ENCODE peak calls at places on chromosomes 11 and 22, in six cellular contexts. U is K562, T is HepG2, L is GM12891, F is H1, M is GM12878. K is an unnamed sample.

GRCh38 chr22:42799462-42800405 is 57.3 kb downstream of the ARFGAP3 start:
- DNase-seq in U (peak), T (no peak), L (no peak), F (no peak), M (no peak), K (no peak)

GRCh38 chr11:94203070-94203469 is 74.4 kb downstream of the PANX1 start:
- DNase-seq in U (no peak), T (no peak), L (no peak), F (no peak), M (no peak), K (no peak)

GRCh38 chr22:39244496-39245129 is at the start of gene PDGFB:
- DNase-seq in U (peak), T (no peak), L (no peak), F (no peak), M (no peak), K (no peak)

GRCh38 chr11:129698212-129698611 is 117.4 kb upstream of the TMEM45B start:
- DNase-seq in U (no peak), T (no peak), L (no peak), F (no peak), M (no peak), K (no peak)

GRCh38 chr11:19802773-19803293 is 90.2 kb downstream of the NAV2 start:
- DNase-seq in U (no peak), T (no peak), L (no peak), F (no peak), M (no peak), K (no peak)

GRCh38 chr11:20991471-20991870 is 322.1 kb downstream of the NELL1 start:
- DNase-seq in U (no peak), T (no peak), L (no peak), F (no peak), M (no peak), K (no peak)

GRCh38 chr22:33853200-33854097 is 66.8 kb downstream of the LARGE1 start:
- DNase-seq in U (no peak), T (peak), L (peak), F (no peak), M (peak), K (peak)

GRCh38 chr11:26286472-26287066 is 45.4 kb upstream of the ANO3 start:
- DNase-seq in U (no peak), T (peak), L (no peak), F (no peak), M (no peak), K (no peak)

GRCh38 chr11:124174001-124174400 is 9.1 kb upstream of the OR10D3 start:
- DNase-seq in U (peak), T (peak), L (no peak), F (no peak), M (no peak), K (no peak)

GRCh38 chr22:35355744-35356420 is 25.0 kb upstream of the HMOX1 start:
- DNase-seq in U (no peak), T (no peak), L (no peak), F (no peak), M (no peak), K (no peak)
- TF ChIP-seq POLR2A in U (no peak), T (no peak), L (no peak), F (no peak), M (no peak), K (no peak)

DNA sequence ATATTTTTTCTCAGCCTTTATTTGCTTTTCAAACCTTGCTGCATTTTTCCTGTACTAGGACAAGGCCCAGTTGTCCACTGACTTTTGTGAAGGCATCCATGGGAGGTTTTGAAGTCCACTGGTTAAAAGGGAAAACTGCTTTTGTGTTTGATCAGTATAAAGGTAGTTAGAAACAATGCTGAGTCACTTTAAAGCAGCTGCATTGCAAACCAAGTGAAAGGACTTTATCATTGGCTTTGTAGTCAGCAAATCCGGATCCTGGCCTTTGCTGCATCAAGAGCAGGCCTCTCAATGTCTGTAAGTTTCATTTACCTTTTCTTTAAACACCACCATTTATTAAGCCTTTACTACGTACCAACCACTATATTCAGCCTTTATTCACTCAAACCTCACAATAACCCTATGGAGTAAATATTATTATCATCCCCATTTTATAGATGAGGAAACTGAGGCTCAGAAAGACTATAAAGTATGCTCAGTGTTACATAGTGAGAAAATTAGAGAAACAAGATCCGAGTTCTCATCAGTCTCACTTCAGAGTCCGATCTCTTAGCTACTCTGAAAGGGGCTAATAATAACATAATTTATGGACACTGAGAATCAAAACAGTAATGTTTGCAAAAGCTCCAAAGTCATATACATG is 60.6 kb upstream of the HSD17B12 start:
- DNase-seq in U (no peak), T (peak), L (no peak), F (no peak), M (no peak), K (no peak)
- TF ChIP-seq TAF1 in U (no peak), T (no peak), L (no peak), F (no peak), M (no peak), K (no peak)

GRCh38 chr22:49951001-49951677 is 9.4 kb upstream of the PIM3 start:
- DNase-seq in U (no peak), T (no peak), L (no peak), F (no peak), M (no peak), K (no peak)
- TF ChIP-seq POLR2AphosphoS5 in U (no peak), T (peak), L (no peak), F (no peak), M (no peak), K (no peak)

DNA sequence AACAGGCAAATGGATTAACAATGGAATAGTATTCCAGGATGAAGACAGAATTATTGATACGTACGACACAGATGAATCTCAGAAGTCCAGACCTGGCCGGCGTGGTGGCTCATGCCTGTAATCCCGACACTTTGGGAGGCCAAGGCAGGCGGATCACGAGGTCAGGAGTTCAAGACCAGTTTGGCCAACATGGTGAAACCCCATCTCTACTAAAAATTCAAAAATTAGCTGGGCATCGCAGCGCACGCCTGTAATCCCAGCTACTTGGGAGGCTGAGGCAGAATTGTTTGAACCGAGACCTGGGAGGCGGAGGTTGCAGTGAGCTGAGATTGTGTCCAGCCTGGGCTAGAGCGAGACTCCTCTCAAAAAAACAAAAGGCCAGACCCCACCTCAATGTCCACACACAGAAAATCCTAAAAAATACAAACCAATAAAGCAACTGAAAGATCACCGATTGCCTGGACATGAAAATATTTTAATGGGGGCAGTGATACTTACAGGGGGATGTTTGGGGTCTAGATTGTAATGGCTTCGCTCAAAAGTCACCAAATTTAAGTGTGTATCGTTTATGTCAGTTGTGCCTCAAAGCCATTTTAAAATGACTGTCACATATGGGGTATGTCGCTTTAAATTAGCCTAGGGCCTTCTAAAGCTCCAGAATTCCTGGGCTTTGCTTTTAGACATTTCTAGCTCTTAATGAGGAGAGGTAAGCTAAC is 3.8 kb downstream of the RPS25 start:
- DNase-seq in U (peak), T (no peak), L (no peak), F (no peak), M (no peak), K (no peak)
- TF ChIP-seq POLR2A in U (peak), T (no peak), L (peak), F (no peak), M (peak), K (peak)

GRCh38 chr11:72673943-72674828 is at the start of gene PDE2A:
- DNase-seq in U (no peak), T (no peak), L (no peak), F (no peak), M (no peak), K (no peak)
- TF ChIP-seq TAF1 in U (no peak), T (no peak), L (no peak), F (no peak), M (no peak), K (no peak)

DNA sequence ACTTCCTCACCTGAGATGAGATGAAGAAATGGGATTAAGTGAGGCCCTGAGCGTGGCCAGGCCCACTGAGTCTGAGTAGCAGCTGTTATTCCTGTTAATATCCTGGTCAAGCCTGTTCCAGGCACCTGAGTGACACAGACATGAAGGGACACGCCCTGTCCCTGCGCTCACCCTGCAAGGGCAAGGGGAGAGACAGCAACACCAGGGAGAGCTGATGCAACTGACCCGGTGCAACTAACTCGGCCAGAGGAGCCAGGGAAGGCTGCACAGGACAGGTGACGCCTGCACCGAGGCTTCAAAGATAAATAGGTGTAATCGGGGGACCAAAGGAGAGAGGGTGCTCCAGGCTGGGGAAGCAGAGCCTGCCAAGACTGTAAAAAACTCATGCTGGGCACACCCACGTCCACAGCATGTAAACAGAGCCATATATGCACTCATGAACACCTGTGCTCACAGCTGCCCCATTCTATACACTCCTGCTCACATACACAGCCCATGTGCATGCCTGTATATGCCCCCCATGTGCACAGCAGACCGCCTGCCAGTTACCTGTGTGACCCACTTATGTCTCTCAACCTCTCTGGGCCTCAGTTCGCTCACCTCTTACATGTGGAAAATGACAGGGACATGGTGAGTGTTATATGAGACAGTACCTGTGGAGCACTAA is 22.8 kb upstream of the GCAT start:
- DNase-seq in U (no peak), T (peak), L (no peak), F (no peak), M (no peak), K (no peak)
- TF ChIP-seq POLR2AphosphoS5 in U (no peak), T (no peak), L (no peak), F (no peak), M (no peak), K (no peak)

GRCh38 chr11:80990885-80991284 is 1550.1 kb upstream of the TENM4 start:
- DNase-seq in U (no peak), T (no peak), L (no peak), F (no peak), M (no peak), K (no peak)
- TF ChIP-seq POLR2A in U (no peak), T (no peak), L (no peak), F (no peak), M (no peak), K (no peak)

DNA sequence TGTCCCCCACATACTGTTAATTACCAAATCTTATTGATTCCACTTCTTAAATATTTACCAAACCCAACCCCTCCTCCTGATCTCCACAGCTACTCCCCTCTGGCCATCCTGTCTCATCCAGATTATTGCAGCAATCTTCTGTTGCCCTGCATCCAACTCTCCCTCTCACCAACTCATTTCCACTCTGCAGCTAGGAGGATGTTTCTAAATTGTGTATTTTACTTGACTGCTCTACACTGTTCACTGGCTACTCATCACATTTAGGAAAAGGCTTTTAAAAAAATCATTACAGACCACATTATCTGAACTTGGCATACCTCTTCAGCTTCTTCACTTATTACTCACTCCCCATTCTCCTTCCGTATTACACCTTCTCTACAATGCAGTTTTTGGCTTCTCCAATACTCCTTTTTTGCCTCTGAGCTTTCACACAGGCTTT is 117.9 kb downstream of the ATG16L2 start:
- DNase-seq in U (no peak), T (no peak), L (no peak), F (no peak), M (no peak), K (no peak)
- TF ChIP-seq TAF1 in U (no peak), T (no peak), L (no peak), F (no peak), M (no peak), K (no peak)

GRCh38 chr11:61309141-61309540 is 14.0 kb upstream of the VWCE start:
- DNase-seq in U (no peak), T (no peak), L (no peak), F (no peak), M (no peak), K (no peak)
- TF ChIP-seq POLR2AphosphoS5 in U (no peak), T (no peak), L (no peak), F (no peak), M (no peak), K (no peak)

K was measured in GM12892.